ENCODE peak calls at places on chromosomes 5 and 9, in four cellular contexts. One of them, this sample, is unnamed. For H3K9me3, the result is how much of the 10 kb centered on the place peaks cover.

GRCh38 chr9:136239963-136240330 is 5.7 kb downstream of the QSOX2 start:
- DNase-seq in K562: no peak
- DNase-seq in prostate gland: no peak
- DNase-seq in PC-3: no peak
- DNase-seq in this sample: no peak

GRCh38 chr5:56159521-56159947 is 73.6 kb downstream of the ANKRD55 start:
- DNase-seq in K562: no peak
- DNase-seq in prostate gland: no peak
- DNase-seq in PC-3: no peak
- DNase-seq in this sample: no peak

GRCh38 chr5:128213340-128213739 is 129.8 kb downstream of the SLC12A2 start:
- DNase-seq in K562: peak
- DNase-seq in PC-3: peak
- DNase-seq in prostate gland: peak
- DNase-seq in this sample: peak

GRCh38 chr5:17679597-17680187 is 45.4 kb downstream of the TAF11L14 start:
- DNase-seq in K562: no peak
- DNase-seq in prostate gland: no peak
- DNase-seq in PC-3: peak
- DNase-seq in this sample: no peak

GRCh38 chr9:121725008-121725795 is 73.8 kb downstream of the DAB2IP start:
- DNase-seq in prostate gland: peak
- DNase-seq in K562: no peak
- DNase-seq in PC-3: no peak
- DNase-seq in this sample: no peak

GRCh38 chr9:31290731-31291130 is 1093.7 kb upstream of the ACO1 start:
- DNase-seq in PC-3: no peak
- DNase-seq in prostate gland: no peak
- DNase-seq in K562: no peak
- DNase-seq in this sample: no peak

GRCh38 chr5:180007582-180007981 is 64.0 kb downstream of the RNF130 start:
- DNase-seq in prostate gland: no peak
- DNase-seq in K562: peak
- DNase-seq in PC-3: no peak
- DNase-seq in this sample: peak

GRCh38 chr5:139046551-139046950 is 151.6 kb downstream of the SIL1 start:
- DNase-seq in K562: no peak
- DNase-seq in prostate gland: no peak
- DNase-seq in PC-3: no peak
- DNase-seq in this sample: no peak

GRCh38 chr5:173075137-173075868 is 19.2 kb downstream of the CREBRF start:
- DNase-seq in K562: no peak
- DNase-seq in PC-3: peak
- DNase-seq in prostate gland: no peak
- DNase-seq in this sample: no peak

GRCh38 chr5:180367991-180368390 is 14.9 kb upstream of the GFPT2 start:
- DNase-seq in K562: no peak
- DNase-seq in prostate gland: no peak
- DNase-seq in PC-3: no peak
- DNase-seq in this sample: no peak

GRCh38 chr9:73595036-73595545 is 443.4 kb downstream of the ANXA1 start:
- DNase-seq in K562: no peak
- DNase-seq in prostate gland: no peak
- DNase-seq in PC-3: no peak
- DNase-seq in this sample: peak

GRCh38 chr9:91071185-91071990 is 269.8 kb downstream of the SYK start:
- DNase-seq in prostate gland: no peak
- DNase-seq in PC-3: peak
- DNase-seq in K562: no peak
- DNase-seq in this sample: no peak

GRCh38 chr9:107249131-107249533 is 33.9 kb upstream of the RAD23B start:
- DNase-seq in K562: no peak
- DNase-seq in PC-3: peak
- DNase-seq in prostate gland: no peak
- DNase-seq in this sample: no peak

GRCh38 chr5:65142511-65143011 is 339.2 kb downstream of the ADAMTS6 start:
- DNase-seq in PC-3: peak
- DNase-seq in K562: no peak
- DNase-seq in prostate gland: no peak
- DNase-seq in this sample: no peak

GRCh38 chr5:96823060-96823459 is 15.3 kb upstream of the ERAP1 start:
- DNase-seq in K562: no peak
- DNase-seq in PC-3: no peak
- DNase-seq in prostate gland: no peak
- DNase-seq in this sample: no peak

GRCh38 chr9:111851536-111851935 is 45.1 kb upstream of the UGCG start:
- DNase-seq in PC-3: peak
- DNase-seq in K562: no peak
- DNase-seq in prostate gland: no peak
- DNase-seq in this sample: peak

GRCh38 chr9:82184524-82184923 is 196.0 kb downstream of the SPATA31D1 start:
- DNase-seq in prostate gland: no peak
- DNase-seq in K562: no peak
- DNase-seq in PC-3: no peak
- DNase-seq in this sample: no peak

GRCh38 chr9:82183181-82183860 is 194.7 kb downstream of the SPATA31D1 start:
- DNase-seq in PC-3: no peak
- DNase-seq in prostate gland: no peak
- DNase-seq in K562: no peak
- DNase-seq in this sample: no peak

DNA sequence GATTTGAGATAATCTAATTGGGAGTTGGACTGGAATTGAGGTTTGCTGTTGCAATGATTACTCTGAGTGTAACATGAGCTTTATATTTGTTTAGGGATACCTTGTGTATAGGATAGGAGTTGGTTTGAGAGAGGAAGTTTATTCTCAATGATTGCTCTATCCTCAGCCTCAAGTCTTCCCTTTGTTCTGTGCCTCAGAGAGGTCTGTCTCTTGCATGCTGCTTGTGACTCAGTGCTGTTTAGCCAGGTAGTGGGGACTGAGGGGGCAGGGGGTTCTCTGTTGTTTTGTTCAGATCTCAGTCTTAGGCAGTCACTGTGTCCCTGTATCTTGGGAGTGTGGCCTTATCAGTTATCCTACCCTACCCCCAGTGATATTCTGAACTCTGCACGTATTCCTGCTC is 192.1 kb downstream of the SPATA31D1 start:
- DNase-seq in PC-3: peak
- DNase-seq in prostate gland: no peak
- DNase-seq in K562: no peak
- DNase-seq in this sample: no peak
- TF ChIP-seq CTCF in PC-3: no peak
- TF ChIP-seq CTCF in prostate gland: no peak
- TF ChIP-seq CTCF in K562: no peak
- TF ChIP-seq CTCF in this sample: no peak

DNA sequence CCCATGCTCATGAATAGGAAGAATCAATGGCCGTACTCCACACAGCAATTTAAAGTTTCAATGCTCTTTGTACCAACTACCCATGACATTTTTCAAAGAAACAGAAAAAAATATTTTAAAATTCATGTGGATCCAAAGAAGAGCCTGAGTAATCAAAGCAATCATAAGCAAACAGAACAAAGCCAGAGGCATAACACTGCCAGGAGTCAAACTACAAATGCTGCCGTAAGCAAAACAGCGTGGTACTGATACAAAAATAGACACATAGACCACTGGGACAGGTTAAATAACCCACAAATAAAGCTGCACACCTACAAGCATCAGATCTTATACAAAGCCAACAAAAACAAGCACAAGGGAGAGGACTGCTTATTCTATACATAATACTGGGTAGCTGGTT is 107.7 kb downstream of the CHSY3 start:
- DNase-seq in prostate gland: no peak
- DNase-seq in PC-3: no peak
- DNase-seq in K562: no peak
- DNase-seq in this sample: no peak
- H3K9me3 ChIP-seq in prostate gland: under half
- H3K9me3 ChIP-seq in PC-3: under half
- H3K9me3 ChIP-seq in K562: under half
- H3K9me3 ChIP-seq in this sample: under half

GRCh38 chr5:135553688-135554462 is 18.1 kb upstream of the NEUROG1 start:
- DNase-seq in K562: peak
- DNase-seq in prostate gland: no peak
- DNase-seq in PC-3: peak
- DNase-seq in this sample: peak
- TF ChIP-seq CTCF in K562: peak
- TF ChIP-seq CTCF in prostate gland: peak
- TF ChIP-seq CTCF in PC-3: peak
- TF ChIP-seq CTCF in this sample: peak

GRCh38 chr5:140857177-140857986 is 1.7 kb downstream of the PCDHA10 start:
- DNase-seq in prostate gland: no peak
- DNase-seq in PC-3: no peak
- DNase-seq in K562: no peak
- DNase-seq in this sample: no peak
- H3K9me3 ChIP-seq in prostate gland: under half
- H3K9me3 ChIP-seq in PC-3: under half
- H3K9me3 ChIP-seq in K562: under half
- H3K9me3 ChIP-seq in this sample: under half

GRCh38 chr5:51414516-51414915 is 31.3 kb downstream of the ISL1 start:
- DNase-seq in K562: no peak
- DNase-seq in PC-3: no peak
- DNase-seq in prostate gland: no peak
- DNase-seq in this sample: no peak
- TF ChIP-seq CTCF in K562: no peak
- TF ChIP-seq CTCF in PC-3: no peak
- TF ChIP-seq CTCF in prostate gland: no peak
- TF ChIP-seq CTCF in this sample: no peak

DNA sequence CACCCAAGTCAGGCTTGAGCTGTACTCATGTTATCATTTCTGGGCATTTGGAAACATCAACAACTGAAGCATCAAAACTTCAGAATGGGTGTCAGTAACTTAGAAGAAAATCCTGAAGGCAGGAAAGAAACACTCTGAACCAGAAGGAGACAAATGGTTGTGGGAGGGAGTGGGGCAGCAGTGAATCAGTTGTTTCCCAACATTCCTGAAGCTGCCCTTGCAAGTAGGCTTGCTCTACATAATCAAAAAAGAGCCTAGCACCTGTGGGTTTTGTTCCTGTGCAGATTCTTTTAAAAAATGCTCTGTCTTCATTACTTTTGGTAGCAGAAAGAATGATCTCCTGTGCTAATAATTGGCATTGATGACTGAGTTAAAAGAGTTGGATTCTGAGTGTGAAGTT is 424.2 kb upstream of the GRIA1 start:
- DNase-seq in K562: no peak
- DNase-seq in PC-3: no peak
- DNase-seq in prostate gland: no peak
- DNase-seq in this sample: no peak
- H3K9me3 ChIP-seq in K562: under half
- H3K9me3 ChIP-seq in PC-3: under half
- H3K9me3 ChIP-seq in prostate gland: under half
- H3K9me3 ChIP-seq in this sample: under half

GRCh38 chr5:147234825-147235635 is at the start of gene STK32A:
- DNase-seq in K562: no peak
- DNase-seq in PC-3: peak
- DNase-seq in prostate gland: no peak
- DNase-seq in this sample: peak
- TF ChIP-seq CTCF in K562: no peak
- TF ChIP-seq CTCF in PC-3: peak
- TF ChIP-seq CTCF in prostate gland: no peak
- TF ChIP-seq CTCF in this sample: peak

This sample was measured in WERI-Rb-1.